ENCODE peak calls at places on chromosomes 6 and 20, in ten cellular contexts. One of them, this sample, is unnamed.
A peak's percentile ranks its signal among the peaks of the same experiment; 100 is the strongest.

GRCh38 chr6:131861356-131861755 is 53.5 kb downstream of the ENPP1 start:
- DNase-seq in ovary: no peak
- DNase-seq in mucosa of descending colon: no peak
- DNase-seq in RWPE1: no peak
- DNase-seq in epithelial cell of esophagus: no peak
- DNase-seq in lower leg skin: no peak
- DNase-seq in endothelial cell: no peak
- DNase-seq in foreskin fibroblast: peak; percentile 41
- DNase-seq in fibroblast of mammary gland: peak; percentile 46
- DNase-seq in coronary artery: no peak
- DNase-seq in this sample: no peak

GRCh38 chr6:43992783-43993505 is 134.3 kb downstream of the MRPL14 start:
- DNase-seq in foreskin fibroblast: no peak
- DNase-seq in lower leg skin: no peak
- DNase-seq in ovary: no peak
- DNase-seq in mucosa of descending colon: no peak
- DNase-seq in fibroblast of mammary gland: no peak
- DNase-seq in epithelial cell of esophagus: no peak
- DNase-seq in RWPE1: no peak
- DNase-seq in coronary artery: no peak
- DNase-seq in endothelial cell: no peak
- DNase-seq in this sample: no peak

GRCh38 chr6:106466211-106466610 is 105.7 kb downstream of the CRYBG1 start:
- DNase-seq in endothelial cell: no peak
- DNase-seq in RWPE1: no peak
- DNase-seq in epithelial cell of esophagus: no peak
- DNase-seq in mucosa of descending colon: no peak
- DNase-seq in ovary: no peak
- DNase-seq in coronary artery: no peak
- DNase-seq in foreskin fibroblast: no peak
- DNase-seq in fibroblast of mammary gland: no peak
- DNase-seq in lower leg skin: no peak
- DNase-seq in this sample: no peak

GRCh38 chr6:139882977-139883728 is 508.7 kb upstream of the CITED2 start:
- DNase-seq in lower leg skin: no peak
- DNase-seq in endothelial cell: no peak
- DNase-seq in foreskin fibroblast: no peak
- DNase-seq in epithelial cell of esophagus: no peak
- DNase-seq in mucosa of descending colon: no peak
- DNase-seq in RWPE1: peak; percentile 4
- DNase-seq in ovary: no peak
- DNase-seq in coronary artery: no peak
- DNase-seq in fibroblast of mammary gland: peak; percentile 26
- DNase-seq in this sample: no peak

GRCh38 chr20:16914277-16914676 is 166.1 kb downstream of the OTOR start:
- DNase-seq in endothelial cell: no peak
- DNase-seq in RWPE1: no peak
- DNase-seq in foreskin fibroblast: no peak
- DNase-seq in epithelial cell of esophagus: no peak
- DNase-seq in fibroblast of mammary gland: no peak
- DNase-seq in mucosa of descending colon: no peak
- DNase-seq in lower leg skin: no peak
- DNase-seq in ovary: no peak
- DNase-seq in coronary artery: no peak
- DNase-seq in this sample: no peak

GRCh38 chr6:16929814-16930213 is 168.6 kb upstream of the ATXN1 start:
- DNase-seq in ovary: no peak
- DNase-seq in lower leg skin: no peak
- DNase-seq in coronary artery: no peak
- DNase-seq in epithelial cell of esophagus: peak; percentile 49
- DNase-seq in endothelial cell: no peak
- DNase-seq in foreskin fibroblast: peak; percentile 96
- DNase-seq in fibroblast of mammary gland: peak; percentile 98
- DNase-seq in RWPE1: no peak
- DNase-seq in mucosa of descending colon: no peak
- DNase-seq in this sample: no peak

GRCh38 chr6:56949261-56949660 is 5.6 kb upstream of the BEND6 start:
- DNase-seq in mucosa of descending colon: no peak
- DNase-seq in foreskin fibroblast: no peak
- DNase-seq in epithelial cell of esophagus: no peak
- DNase-seq in RWPE1: no peak
- DNase-seq in endothelial cell: no peak
- DNase-seq in fibroblast of mammary gland: peak; percentile 37
- DNase-seq in ovary: no peak
- DNase-seq in lower leg skin: no peak
- DNase-seq in coronary artery: no peak
- DNase-seq in this sample: no peak

GRCh38 chr6:29720863-29721262 is 2.4 kb upstream of the HLA-F start:
- DNase-seq in endothelial cell: no peak
- DNase-seq in mucosa of descending colon: no peak
- DNase-seq in lower leg skin: peak; percentile 32
- DNase-seq in foreskin fibroblast: no peak
- DNase-seq in fibroblast of mammary gland: no peak
- DNase-seq in epithelial cell of esophagus: peak; percentile 18
- DNase-seq in coronary artery: no peak
- DNase-seq in ovary: no peak
- DNase-seq in RWPE1: no peak
- DNase-seq in this sample: no peak

GRCh38 chr20:24949756-24950127 is 673 bp downstream of the CST7 start:
- DNase-seq in fibroblast of mammary gland: no peak
- DNase-seq in epithelial cell of esophagus: no peak
- DNase-seq in foreskin fibroblast: no peak
- DNase-seq in ovary: no peak
- DNase-seq in lower leg skin: no peak
- DNase-seq in mucosa of descending colon: peak; percentile 62
- DNase-seq in RWPE1: no peak
- DNase-seq in endothelial cell: no peak
- DNase-seq in coronary artery: no peak
- DNase-seq in this sample: peak; percentile 45

GRCh38 chr6:159444073-159444472 is 249.0 kb downstream of the SOD2 start:
- DNase-seq in foreskin fibroblast: no peak
- DNase-seq in endothelial cell: no peak
- DNase-seq in fibroblast of mammary gland: peak; percentile 15
- DNase-seq in mucosa of descending colon: no peak
- DNase-seq in coronary artery: no peak
- DNase-seq in ovary: no peak
- DNase-seq in epithelial cell of esophagus: no peak
- DNase-seq in lower leg skin: no peak
- DNase-seq in RWPE1: no peak
- DNase-seq in this sample: no peak

GRCh38 chr6:107957165-107957908 is 671 bp downstream of the SEC63 start:
- DNase-seq in epithelial cell of esophagus: peak; percentile 68
- DNase-seq in fibroblast of mammary gland: peak; percentile 78
- DNase-seq in coronary artery: peak; percentile 81
- DNase-seq in mucosa of descending colon: peak; percentile 65
- DNase-seq in lower leg skin: peak; percentile 88
- DNase-seq in RWPE1: peak; percentile 42
- DNase-seq in endothelial cell: peak; percentile 37
- DNase-seq in ovary: peak; percentile 47
- DNase-seq in foreskin fibroblast: peak; percentile 63
- DNase-seq in this sample: peak; percentile 74

GRCh38 chr20:25220810-25221591 is 25.5 kb downstream of the ENTPD6 start:
- DNase-seq in epithelial cell of esophagus: no peak
- DNase-seq in endothelial cell: no peak
- DNase-seq in ovary: no peak
- DNase-seq in RWPE1: no peak
- DNase-seq in foreskin fibroblast: no peak
- DNase-seq in mucosa of descending colon: peak; percentile 77
- DNase-seq in lower leg skin: peak; percentile 78
- DNase-seq in coronary artery: no peak
- DNase-seq in fibroblast of mammary gland: no peak
- DNase-seq in this sample: no peak

GRCh38 chr6:151054304-151054703 is 185.5 kb upstream of the AKAP12 start:
- DNase-seq in fibroblast of mammary gland: peak; percentile 36
- DNase-seq in mucosa of descending colon: no peak
- DNase-seq in foreskin fibroblast: no peak
- DNase-seq in endothelial cell: no peak
- DNase-seq in coronary artery: no peak
- DNase-seq in lower leg skin: no peak
- DNase-seq in RWPE1: no peak
- DNase-seq in ovary: peak; percentile 82
- DNase-seq in epithelial cell of esophagus: no peak
- DNase-seq in this sample: no peak

GRCh38 chr6:88174906-88175305 is 8.8 kb upstream of the CNR1 start:
- DNase-seq in endothelial cell: no peak
- DNase-seq in RWPE1: no peak
- DNase-seq in mucosa of descending colon: no peak
- DNase-seq in ovary: no peak
- DNase-seq in coronary artery: no peak
- DNase-seq in lower leg skin: no peak
- DNase-seq in foreskin fibroblast: no peak
- DNase-seq in fibroblast of mammary gland: no peak
- DNase-seq in epithelial cell of esophagus: no peak
- DNase-seq in this sample: no peak

DNA sequence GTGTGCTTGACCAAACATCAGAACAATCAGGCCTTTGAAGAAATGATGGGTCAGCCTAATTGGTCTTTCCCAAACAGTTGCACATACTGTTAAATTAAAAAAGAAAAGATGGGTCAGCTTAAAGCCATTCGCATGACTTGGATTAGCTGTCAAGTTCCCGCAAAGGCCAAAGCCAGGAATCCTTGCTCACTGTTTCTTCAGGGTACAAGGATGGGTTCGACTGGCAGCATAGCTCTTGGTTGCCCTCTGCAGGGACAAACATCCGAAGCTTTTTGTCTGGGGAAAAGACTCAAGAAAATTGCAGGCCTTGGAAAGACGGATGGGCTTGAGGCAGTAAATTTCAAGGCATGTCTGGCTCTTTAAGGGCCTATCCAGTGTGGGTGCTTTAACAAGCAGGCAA is 168.0 kb downstream of the HDGFL1 start:
- DNase-seq in ovary: peak; percentile 66
- DNase-seq in endothelial cell: peak; percentile 59
- DNase-seq in RWPE1: no peak
- DNase-seq in lower leg skin: no peak
- DNase-seq in coronary artery: no peak
- DNase-seq in epithelial cell of esophagus: peak; percentile 53
- DNase-seq in foreskin fibroblast: peak; percentile 23
- DNase-seq in mucosa of descending colon: no peak
- DNase-seq in fibroblast of mammary gland: peak; percentile 38
- DNase-seq in this sample: peak; percentile 67
- TF ChIP-seq CTCF in ovary: peak; percentile 54
- TF ChIP-seq CTCF in endothelial cell: no peak
- TF ChIP-seq CTCF in RWPE1: no peak
- TF ChIP-seq CTCF in lower leg skin: no peak
- TF ChIP-seq CTCF in coronary artery: no peak
- TF ChIP-seq CTCF in epithelial cell of esophagus: peak; percentile 50
- TF ChIP-seq CTCF in foreskin fibroblast: peak; percentile 45
- TF ChIP-seq CTCF in mucosa of descending colon: no peak
- TF ChIP-seq CTCF in fibroblast of mammary gland: peak; percentile 40
- TF ChIP-seq CTCF in this sample: peak; percentile 80

DNA sequence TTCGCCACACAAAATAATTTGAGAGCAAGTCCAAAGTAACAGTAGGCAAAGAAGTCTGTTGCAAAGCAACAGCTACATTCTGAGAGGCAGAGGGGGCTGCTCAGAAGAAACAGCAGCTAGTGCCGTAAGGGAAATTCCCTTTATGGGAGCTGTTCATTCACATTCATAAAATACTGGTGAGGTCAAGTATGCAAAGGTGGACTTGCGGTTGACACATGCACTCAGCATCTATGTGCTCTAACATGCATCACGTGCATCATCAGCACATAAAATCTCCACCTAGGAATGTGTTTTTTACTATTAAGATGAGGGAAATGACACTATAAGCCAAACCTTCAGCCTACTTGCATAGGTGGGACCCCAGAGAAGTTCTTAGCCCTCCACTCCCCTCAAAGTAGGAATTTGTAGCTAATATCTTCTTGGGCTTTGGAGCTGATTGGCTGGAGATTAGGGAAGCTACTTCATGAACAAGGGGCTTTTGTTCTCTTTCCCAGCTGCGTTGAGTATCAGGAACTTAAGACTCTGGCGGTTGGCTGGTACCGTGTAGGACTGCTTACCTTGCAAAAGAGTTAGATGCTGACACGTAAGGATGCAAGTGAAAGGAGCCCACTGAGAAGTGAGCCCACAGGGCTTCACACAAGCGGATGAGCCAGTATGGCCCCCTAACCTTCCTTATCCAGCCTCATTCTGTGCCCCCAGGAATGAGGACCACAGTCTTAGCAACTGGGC is 12.4 kb downstream of the CST3 start:
- DNase-seq in mucosa of descending colon: no peak
- DNase-seq in RWPE1: peak; percentile 41
- DNase-seq in lower leg skin: no peak
- DNase-seq in endothelial cell: no peak
- DNase-seq in coronary artery: no peak
- DNase-seq in fibroblast of mammary gland: no peak
- DNase-seq in ovary: no peak
- DNase-seq in foreskin fibroblast: no peak
- DNase-seq in epithelial cell of esophagus: peak; percentile 85
- DNase-seq in this sample: no peak
- TF ChIP-seq CTCF in mucosa of descending colon: no peak
- TF ChIP-seq CTCF in RWPE1: no peak
- TF ChIP-seq CTCF in lower leg skin: no peak
- TF ChIP-seq CTCF in endothelial cell: no peak
- TF ChIP-seq CTCF in coronary artery: no peak
- TF ChIP-seq CTCF in fibroblast of mammary gland: no peak
- TF ChIP-seq CTCF in ovary: no peak
- TF ChIP-seq CTCF in foreskin fibroblast: no peak
- TF ChIP-seq CTCF in epithelial cell of esophagus: no peak
- TF ChIP-seq CTCF in this sample: no peak

DNA sequence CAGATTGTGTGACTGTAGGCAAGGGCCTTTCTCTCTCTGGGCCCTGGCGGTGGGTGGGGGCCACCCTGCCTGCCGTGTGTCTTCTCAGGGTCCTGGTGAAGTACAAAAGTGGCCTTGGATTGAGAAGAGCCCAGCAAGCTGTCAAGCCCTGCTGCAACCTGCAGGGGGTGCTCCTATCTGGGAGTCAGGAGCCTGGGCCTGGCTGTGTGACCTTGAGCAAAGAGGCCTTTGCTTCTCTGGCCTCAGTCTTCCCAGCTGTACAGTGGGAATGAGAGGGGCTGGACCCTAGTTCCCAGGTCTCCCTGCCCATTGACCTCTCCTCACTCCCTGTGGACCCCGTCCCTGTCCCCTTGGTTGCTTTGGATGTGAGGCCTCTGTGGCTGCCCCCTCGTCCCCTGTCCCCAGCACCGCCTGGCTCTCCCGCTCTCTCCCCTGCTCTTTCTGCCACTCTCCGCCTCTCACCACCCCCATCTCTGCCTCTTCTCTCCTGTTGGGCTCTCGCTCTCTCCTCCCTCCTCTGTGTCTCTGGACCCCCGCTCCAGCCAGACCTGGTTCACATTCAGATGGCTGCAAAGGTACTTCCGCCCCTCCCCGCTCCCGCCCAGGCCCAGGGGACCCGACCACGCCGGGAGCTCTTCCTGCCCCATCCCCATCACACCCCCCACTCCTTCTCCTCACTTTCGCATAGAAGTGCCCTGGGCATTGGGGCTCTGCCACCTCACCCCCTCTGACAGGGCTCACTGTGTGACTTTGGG is 46.7 kb downstream of the SRC start:
- DNase-seq in coronary artery: peak; percentile 69
- DNase-seq in RWPE1: no peak
- DNase-seq in foreskin fibroblast: no peak
- DNase-seq in ovary: no peak
- DNase-seq in mucosa of descending colon: peak; percentile 40
- DNase-seq in lower leg skin: no peak
- DNase-seq in fibroblast of mammary gland: no peak
- DNase-seq in endothelial cell: no peak
- DNase-seq in epithelial cell of esophagus: no peak
- DNase-seq in this sample: no peak
- TF ChIP-seq CTCF in coronary artery: no peak
- TF ChIP-seq CTCF in RWPE1: no peak
- TF ChIP-seq CTCF in foreskin fibroblast: peak; percentile 26
- TF ChIP-seq CTCF in ovary: no peak
- TF ChIP-seq CTCF in mucosa of descending colon: no peak
- TF ChIP-seq CTCF in lower leg skin: no peak
- TF ChIP-seq CTCF in fibroblast of mammary gland: peak; percentile 43
- TF ChIP-seq CTCF in endothelial cell: peak; percentile 34
- TF ChIP-seq CTCF in epithelial cell of esophagus: peak; percentile 28
- TF ChIP-seq CTCF in this sample: peak; percentile 60

GRCh38 chr20:953742-954141 is 37.6 kb upstream of the ANGPT4 start:
- DNase-seq in lower leg skin: no peak
- DNase-seq in endothelial cell: peak; percentile 43
- DNase-seq in ovary: no peak
- DNase-seq in foreskin fibroblast: peak; percentile 8
- DNase-seq in epithelial cell of esophagus: peak; percentile 28
- DNase-seq in coronary artery: no peak
- DNase-seq in fibroblast of mammary gland: peak; percentile 5
- DNase-seq in RWPE1: no peak
- DNase-seq in mucosa of descending colon: no peak
- DNase-seq in this sample: no peak
- TF ChIP-seq CTCF in lower leg skin: no peak
- TF ChIP-seq CTCF in endothelial cell: no peak
- TF ChIP-seq CTCF in ovary: no peak
- TF ChIP-seq CTCF in foreskin fibroblast: no peak
- TF ChIP-seq CTCF in epithelial cell of esophagus: peak; percentile 54
- TF ChIP-seq CTCF in coronary artery: no peak
- TF ChIP-seq CTCF in fibroblast of mammary gland: peak; percentile 27
- TF ChIP-seq CTCF in RWPE1: peak; percentile 27
- TF ChIP-seq CTCF in mucosa of descending colon: no peak
- TF ChIP-seq CTCF in this sample: peak; percentile 56